ENCODE peak calls at places on chromosomes 7 and 10, in seven cellular contexts. Y is pancreas, G is fibroblast of mammary gland, P is spleen, X is AG04450, F is HFF-Myc, O is colonic mucosa. D is an unnamed sample.

GRCh38 chr7:39746162-39746782 is 122.9 kb downstream of the RALA start:
- DNase-seq in Y (peak; percentile 75), G (peak; percentile 87), P (peak; percentile 82), X (peak; percentile 67), F (peak; percentile 78), O (peak; percentile 79), D (no peak)

GRCh38 chr10:29865700-29866355 is 193.6 kb downstream of the JCAD start:
- DNase-seq in Y (no peak), G (no peak), P (no peak), X (no peak), F (no peak), O (no peak), D (no peak)

GRCh38 chr10:131703527-131703926 is 197.3 kb upstream of the PPP2R2D start:
- DNase-seq in Y (no peak), G (no peak), P (peak; percentile 56), X (no peak), F (no peak), O (no peak), D (peak; percentile 73)

GRCh38 chr10:125782055-125782454 is 6.4 kb upstream of the MMP21 start:
- DNase-seq in Y (no peak), G (no peak), P (no peak), X (no peak), F (no peak), O (no peak), D (no peak)

GRCh38 chr7:156004265-156005201 is 192.3 kb upstream of the SHH start:
- DNase-seq in Y (no peak), G (no peak), P (peak; percentile 72), X (no peak), F (no peak), O (no peak), D (no peak)

GRCh38 chr7:92421676-92422435 is 25.4 kb upstream of the GATAD1 start:
- DNase-seq in Y (no peak), G (no peak), P (no peak), X (no peak), F (no peak), O (peak; percentile 23), D (no peak)

GRCh38 chr7:16755397-16755796 is 1.8 kb downstream of the TSPAN13 start:
- DNase-seq in Y (no peak), G (no peak), P (no peak), X (no peak), F (no peak), O (no peak), D (no peak)

GRCh38 chr7:36937754-36938551 is 213.7 kb upstream of the AOAH start:
- DNase-seq in Y (no peak), G (no peak), P (no peak), X (no peak), F (no peak), O (no peak), D (no peak)

GRCh38 chr7:706721-707120 is 19.8 kb upstream of the DNAAF5 start:
- DNase-seq in Y (no peak), G (no peak), P (peak; percentile 27), X (no peak), F (no peak), O (peak; percentile 72), D (no peak)

GRCh38 chr7:7719235-7719634 is 828 bp upstream of the RPA3 start:
- DNase-seq in Y (peak; percentile 63), G (peak; percentile 98), P (no peak), X (peak; percentile 94), F (peak; percentile 94), O (peak; percentile 33), D (no peak)

GRCh38 chr7:155090647-155091046 is 20.5 kb downstream of the HTR5A start:
- DNase-seq in Y (no peak), G (no peak), P (no peak), X (no peak), F (no peak), O (no peak), D (no peak)

GRCh38 chr10:58393317-58393716 is 8.1 kb downstream of the TFAM start:
- DNase-seq in Y (no peak), G (peak; percentile 37), P (no peak), X (no peak), F (no peak), O (no peak), D (no peak)

GRCh38 chr10:14074062-14074884 is 256.5 kb downstream of the FRMD4A start:
- DNase-seq in Y (peak; percentile 85), G (peak; percentile 100), P (no peak), X (peak; percentile 100), F (peak; percentile 100), O (peak; percentile 67), D (no peak)

GRCh38 chr7:815284-816216 is 16.7 kb upstream of the SUN1 start:
- DNase-seq in Y (peak; percentile 55), G (no peak), P (peak; percentile 86), X (no peak), F (no peak), O (peak; percentile 48), D (peak; percentile 84)

GRCh38 chr10:113221756-113222168 is 271.7 kb downstream of the TCF7L2 start:
- DNase-seq in Y (no peak), G (peak; percentile 5), P (no peak), X (no peak), F (no peak), O (no peak), D (no peak)

GRCh38 chr10:119500138-119500795 is 42.3 kb downstream of the RGS10 start:
- DNase-seq in Y (no peak), G (no peak), P (no peak), X (no peak), F (no peak), O (no peak), D (no peak)

GRCh38 chr10:46528171-46528671 is 28.2 kb downstream of the GPRIN2 start:
- DNase-seq in Y (no peak), G (no peak), P (peak; percentile 80), X (no peak), F (no peak), O (no peak), D (peak; percentile 95)

DNA sequence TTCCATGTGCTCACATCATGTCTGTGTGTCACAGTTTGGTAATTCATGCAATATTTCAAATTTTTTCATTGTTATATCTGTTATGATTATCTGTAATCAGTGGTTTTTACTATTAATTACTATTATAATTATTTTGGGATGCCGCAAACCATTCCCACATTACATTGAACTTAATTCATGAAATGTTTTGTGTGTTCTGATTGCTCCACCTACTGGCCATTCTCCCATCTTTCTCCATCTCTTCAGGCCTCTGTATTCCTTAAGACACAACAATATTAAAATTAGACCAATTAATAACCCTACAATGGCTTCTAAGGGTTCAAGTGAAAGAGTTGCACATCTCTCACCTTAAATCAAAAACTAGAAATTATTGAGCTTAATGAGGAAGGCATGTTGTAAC is 398.5 kb downstream of the PCDH15 start:
- DNase-seq in Y (no peak), G (peak; percentile 16), P (no peak), X (no peak), F (no peak), O (no peak), D (no peak)
- TF ChIP-seq CTCF in Y (no peak), G (peak; percentile 9), P (no peak), X (peak; percentile 37), F (peak; percentile 4), O (no peak), D (peak; percentile 87)

GRCh38 chr10:10680496-10680895 is 337.2 kb upstream of the CELF2 start:
- DNase-seq in Y (peak; percentile 12), G (no peak), P (no peak), X (no peak), F (no peak), O (no peak), D (no peak)

DNA sequence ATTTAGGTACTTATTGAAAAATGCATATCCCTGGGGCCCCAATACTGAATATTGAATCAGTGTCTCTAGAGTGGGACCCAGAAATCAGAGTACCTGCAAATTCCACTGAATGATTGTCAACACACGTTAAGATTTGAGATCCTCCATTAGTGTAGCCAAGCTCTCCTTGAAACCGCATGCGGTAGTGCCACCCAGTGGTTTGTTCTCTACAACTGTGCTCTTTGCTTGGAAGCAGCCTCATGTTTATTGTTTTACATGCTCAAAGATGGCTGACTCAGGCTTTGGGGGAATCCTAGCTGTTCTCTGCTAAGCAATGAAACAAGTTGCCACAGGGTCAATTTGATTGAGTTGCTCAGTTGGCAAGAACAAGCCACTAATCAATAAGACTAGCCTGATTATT is 340.2 kb upstream of the CELF2 start:
- DNase-seq in Y (peak; percentile 27), G (peak; percentile 89), P (no peak), X (peak; percentile 49), F (peak; percentile 5), O (peak; percentile 57), D (no peak)
- TF ChIP-seq CTCF in Y (no peak), G (peak; percentile 74), P (peak; percentile 51), X (peak; percentile 61), F (no peak), O (peak; percentile 25), D (peak; percentile 81)

GRCh38 chr10:61902448-61903183 is 1.1 kb downstream of the ARID5B start:
- DNase-seq in Y (peak; percentile 60), G (peak; percentile 76), P (no peak), X (no peak), F (no peak), O (peak; percentile 72), D (no peak)
- TF ChIP-seq CTCF in Y (no peak), G (peak; percentile 27), P (no peak), X (peak; percentile 33), F (no peak), O (no peak), D (peak; percentile 73)

GRCh38 chr10:11699546-11700097 is 42.6 kb upstream of the ECHDC3 start:
- DNase-seq in Y (no peak), G (no peak), P (no peak), X (no peak), F (no peak), O (no peak), D (no peak)

GRCh38 chr10:11698691-11699545 is 43.3 kb upstream of the ECHDC3 start:
- DNase-seq in Y (no peak), G (no peak), P (no peak), X (no peak), F (no peak), O (no peak), D (no peak)

GRCh38 chr10:11701451-11702095 is 40.6 kb upstream of the ECHDC3 start:
- DNase-seq in Y (no peak), G (no peak), P (no peak), X (no peak), F (no peak), O (no peak), D (no peak)

GRCh38 chr10:11700539-11700938 is 41.6 kb upstream of the ECHDC3 start:
- DNase-seq in Y (no peak), G (no peak), P (no peak), X (no peak), F (no peak), O (no peak), D (no peak)

DNA sequence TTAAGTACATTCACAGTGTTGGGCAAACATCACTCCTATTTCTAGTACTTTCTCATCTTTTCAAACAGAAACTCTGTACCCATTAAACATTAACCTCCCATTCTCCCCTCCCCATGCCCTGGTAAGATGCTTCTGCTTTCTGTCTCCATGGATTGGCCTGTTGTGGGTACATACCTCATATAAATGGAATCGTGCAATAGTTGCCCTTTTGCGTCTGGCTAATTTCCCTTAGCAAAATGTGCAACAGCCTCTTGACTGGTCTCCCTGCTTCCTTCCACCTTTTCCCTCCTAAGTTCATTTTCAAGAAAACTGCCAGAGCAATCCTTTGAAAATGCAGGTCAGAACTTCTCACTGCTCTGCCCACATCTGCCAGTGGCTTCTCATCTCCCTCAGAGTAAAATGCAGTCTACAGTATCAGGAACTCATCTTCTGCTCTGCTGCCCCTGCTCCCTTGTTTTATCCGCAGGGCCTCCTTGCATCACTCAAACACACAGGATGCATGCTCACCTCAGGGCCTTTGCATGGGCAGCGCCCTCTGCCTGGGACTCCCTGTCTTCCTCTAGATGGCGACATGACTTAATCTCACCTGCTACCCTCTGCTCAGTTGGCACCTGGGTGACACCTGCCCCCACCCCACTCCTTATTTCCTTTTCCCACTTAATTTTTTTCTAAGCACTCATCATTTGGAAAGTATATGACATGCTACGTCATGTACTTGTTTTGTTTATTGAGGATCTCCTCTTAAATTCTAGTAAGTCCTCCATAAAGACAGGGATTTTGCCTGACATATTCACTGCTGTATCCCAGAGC is 44.3 kb upstream of the ECHDC3 start:
- DNase-seq in Y (no peak), G (no peak), P (no peak), X (no peak), F (no peak), O (peak; percentile 42), D (no peak)
- TF ChIP-seq CTCF in Y (no peak), G (no peak), P (no peak), X (no peak), F (peak; percentile 1), O (no peak), D (no peak)

D was measured in chondrocyte.